ENCODE peak calls at places on chromosomes 2 and 18, in eight cellular contexts. K is retina; L is Right ventricle myocardium superior; G is HS-5; C is HFF-Myc; R is stimulated activated CD4-positive, alpha-beta T cell treated with anti-CD3 and anti-CD28 coated beads, Interleukin-1b, Interleukin-23, amount 100 ng/mL, for 1 hour; Z is transverse colon; F is SHP77 treated with DMSO at 0.1 percent for 48 hours. H is an unnamed sample.

GRCh38 chr2:23220687-23221086 is 164.3 kb upstream of the KLHL29 start:
- DNase-seq in K (no peak), G (no peak), L (no peak), F (no peak), C (no peak), Z (no peak), R (no peak), H (no peak)

GRCh38 chr2:181072486-181072885 is 92.1 kb downstream of the UBE2E3 start:
- DNase-seq in Z (no peak), L (no peak), F (no peak), K (no peak), G (no peak), C (no peak), R (no peak), H (no peak)

GRCh38 chr18:13474907-13475306 is 251.5 kb downstream of the FAM210A start:
- DNase-seq in C (no peak), F (no peak), G (no peak), R (no peak), Z (no peak), L (no peak), K (no peak), H (no peak)

GRCh38 chr2:123688504-123688903 is 336.6 kb upstream of the CNTNAP5 start:
- DNase-seq in K (no peak), G (no peak), L (no peak), Z (no peak), F (no peak), C (no peak), R (no peak), H (no peak)

GRCh38 chr18:49839012-49839411 is 25.7 kb upstream of the ACAA2 start:
- DNase-seq in C (no peak), R (no peak), G (no peak), Z (no peak), L (no peak), K (no peak), F (no peak), H (no peak)

GRCh38 chr18:21803495-21803894 is 62.9 kb downstream of the MIB1 start:
- DNase-seq in F (no peak), K (no peak), Z (no peak), L (no peak), R (no peak), C (no peak), G (no peak), H (no peak)

GRCh38 chr2:175880-176800 is 87.7 kb downstream of the SH3YL1 start:
- DNase-seq in R (no peak), F (no peak), K (no peak), C (peak), L (no peak), G (no peak), Z (no peak), H (peak)

GRCh38 chr2:231563378-231563961 is 29.2 kb upstream of the TEX44 start:
- DNase-seq in L (peak), R (no peak), G (peak), C (peak), Z (peak), F (peak), K (peak), H (no peak)

GRCh38 chr18:31954349-31954748 is 11.4 kb upstream of the TRAPPC8 start:
- DNase-seq in F (no peak), G (no peak), C (no peak), L (no peak), K (no peak), Z (peak), R (no peak), H (no peak)

GRCh38 chr2:3238951-3239841 is 138.4 kb downstream of the EIPR1 start:
- DNase-seq in C (no peak), K (no peak), G (no peak), Z (no peak), L (no peak), F (no peak), R (no peak), H (no peak)

GRCh38 chr2:9473985-9474360 is 378 bp upstream of the IAH1 start:
- DNase-seq in Z (peak), G (no peak), R (peak), K (peak), C (no peak), L (peak), F (no peak), H (peak)

GRCh38 chr18:62588217-62588616 is 65.4 kb downstream of the ZCCHC2 start:
- DNase-seq in C (no peak), K (no peak), L (no peak), Z (no peak), R (no peak), F (no peak), G (no peak), H (no peak)

H was measured in natural killer cell.